ENCODE peak calls at places on chromosomes 6 and 20, in five cellular contexts. J is D341Med, K is AG09309, S is NCI-H187, O is ACHN. Y is an unnamed sample.

GRCh38 chr6:65199683-65200082 is 507.3 kb downstream of the EYS start:
- DNase-seq in J (no peak), K (no peak), S (no peak), O (no peak), Y (no peak)

GRCh38 chr20:60782959-60783625 is 469.0 kb upstream of the CDH4 start:
- DNase-seq in J (no peak), K (no peak), S (no peak), O (no peak), Y (no peak)

GRCh38 chr6:100726741-100727140 is 154.4 kb downstream of the ASCC3 start:
- DNase-seq in J (no peak), K (no peak), S (no peak), O (peak), Y (no peak)

GRCh38 chr20:43530321-43531090 is 23.0 kb downstream of the L3MBTL1 start:
- DNase-seq in J (no peak), K (no peak), S (no peak), O (no peak), Y (no peak)

GRCh38 chr20:23520185-23520584 is 29.3 kb downstream of the CST8 start:
- DNase-seq in J (no peak), K (no peak), S (no peak), O (no peak), Y (no peak)

GRCh38 chr20:46625875-46626373 is 25.3 kb downstream of the SLC13A3 start:
- DNase-seq in J (no peak), K (no peak), S (no peak), O (no peak), Y (no peak)

GRCh38 chr20:42123981-42124473 is 505.9 kb upstream of the CHD6 start:
- DNase-seq in J (no peak), K (no peak), S (no peak), O (no peak), Y (no peak)

GRCh38 chr6:128129679-128130078 is 228.8 kb upstream of the THEMIS start:
- DNase-seq in J (no peak), K (no peak), S (no peak), O (no peak), Y (no peak)

GRCh38 chr20:35232575-35232974 is 6.1 kb downstream of the MMP24 start:
- DNase-seq in J (no peak), K (peak), S (peak), O (no peak), Y (peak)

GRCh38 chr20:63163596-63164560 is 52.1 kb downstream of the YTHDF1 start:
- DNase-seq in J (no peak), K (no peak), S (no peak), O (no peak), Y (no peak)

GRCh38 chr6:151205971-151206600 is 33.7 kb upstream of the AKAP12 start:
- DNase-seq in J (no peak), K (no peak), S (no peak), O (no peak), Y (no peak)

GRCh38 chr20:21710863-21711431 is 5.5 kb downstream of the PAX1 start:
- DNase-seq in J (no peak), K (no peak), S (no peak), O (no peak), Y (no peak)

GRCh38 chr6:165469483-165469882 is 160.1 kb upstream of the C6orf118 start:
- DNase-seq in J (no peak), K (no peak), S (no peak), O (no peak), Y (no peak)

GRCh38 chr20:47544240-47544639 is 42.6 kb downstream of the NCOA3 start:
- DNase-seq in J (no peak), K (no peak), S (no peak), O (peak), Y (no peak)

GRCh38 chr20:63177785-63178444 is 38.0 kb downstream of the YTHDF1 start:
- DNase-seq in J (peak), K (no peak), S (no peak), O (no peak), Y (no peak)

GRCh38 chr6:101614774-101615173 is 221.3 kb downstream of the GRIK2 start:
- DNase-seq in J (no peak), K (no peak), S (no peak), O (peak), Y (no peak)

GRCh38 chr6:27668442-27669275 is 195.8 kb upstream of the ZNF184 start:
- DNase-seq in J (peak), K (no peak), S (no peak), O (peak), Y (no peak)

GRCh38 chr6:159422041-159422984 is 253.1 kb downstream of the FNDC1 start:
- DNase-seq in J (no peak), K (no peak), S (no peak), O (no peak), Y (no peak)

GRCh38 chr20:19802492-19803158 is 44.6 kb downstream of the RIN2 start:
- DNase-seq in J (peak), K (no peak), S (no peak), O (peak), Y (no peak)

GRCh38 chr6:54056105-54056504 is 55.1 kb upstream of the MLIP start:
- DNase-seq in J (no peak), K (no peak), S (no peak), O (no peak), Y (no peak)

GRCh38 chr20:36128463-36129176 is 25.9 kb upstream of the EPB41L1 start:
- DNase-seq in J (no peak), K (peak), S (no peak), O (peak), Y (peak)

GRCh38 chr20:43032459-43032858 is 157.2 kb downstream of the PTPRT start:
- DNase-seq in J (no peak), K (no peak), S (no peak), O (no peak), Y (no peak)

GRCh38 chr6:75600694-75601265 is 900 bp upstream of the SENP6 start:
- DNase-seq in J (no peak), K (no peak), S (no peak), O (no peak), Y (no peak)

GRCh38 chr20:36628076-36628475 is 17.9 kb downstream of the SLA2 start:
- DNase-seq in J (no peak), K (no peak), S (no peak), O (no peak), Y (no peak)

GRCh38 chr6:14747881-14748520 is 497.9 kb upstream of the JARID2 start:
- DNase-seq in J (no peak), K (peak), S (no peak), O (no peak), Y (no peak)

GRCh38 chr6:21800948-21801438 is 207.4 kb downstream of the SOX4 start:
- DNase-seq in J (no peak), K (no peak), S (no peak), O (peak), Y (no peak)

Y was measured in AG09319.